ENCODE peak calls at places on chromosomes 11 and 22, in four cellular contexts. One of them, this sample, is unnamed. For H3K36me3, the result is how much of the 10 kb centered on the place peaks cover.

GRCh38 chr11:69352715-69353325 is 58.9 kb downstream of the MYEOV start:
- DNase-seq in brain microvascular endothelial cell: peak
- DNase-seq in pancreas: no peak
- DNase-seq in cardiac muscle cell: peak
- DNase-seq in this sample: peak

GRCh38 chr11:36376315-36376887 is 80.3 kb downstream of the PRR5L start:
- DNase-seq in brain microvascular endothelial cell: no peak
- DNase-seq in pancreas: peak
- DNase-seq in cardiac muscle cell: peak
- DNase-seq in this sample: no peak

GRCh38 chr11:119907934-119908760 is 179.1 kb upstream of the NECTIN1 start:
- DNase-seq in brain microvascular endothelial cell: no peak
- DNase-seq in pancreas: no peak
- DNase-seq in cardiac muscle cell: no peak
- DNase-seq in this sample: peak

GRCh38 chr22:38715852-38716251 is 10.1 kb downstream of the GTPBP1 start:
- DNase-seq in brain microvascular endothelial cell: no peak
- DNase-seq in pancreas: no peak
- DNase-seq in cardiac muscle cell: no peak
- DNase-seq in this sample: no peak

GRCh38 chr11:126834149-126834548 is 166.4 kb downstream of the KIRREL3 start:
- DNase-seq in brain microvascular endothelial cell: peak
- DNase-seq in pancreas: no peak
- DNase-seq in cardiac muscle cell: peak
- DNase-seq in this sample: no peak

GRCh38 chr11:1870721-1871466 is 18.0 kb downstream of the LSP1 start:
- DNase-seq in brain microvascular endothelial cell: no peak
- DNase-seq in pancreas: peak
- DNase-seq in cardiac muscle cell: no peak
- DNase-seq in this sample: no peak

GRCh38 chr11:45431301-45432018 is 145.3 kb upstream of the SYT13 start:
- DNase-seq in brain microvascular endothelial cell: no peak
- DNase-seq in pancreas: no peak
- DNase-seq in cardiac muscle cell: no peak
- DNase-seq in this sample: no peak

GRCh38 chr11:96155627-96156378 is 187.2 kb downstream of the MAML2 start:
- DNase-seq in brain microvascular endothelial cell: peak
- DNase-seq in pancreas: peak
- DNase-seq in cardiac muscle cell: peak
- DNase-seq in this sample: peak

GRCh38 chr11:71266114-71266833 is 13.9 kb upstream of the SHANK2 start:
- DNase-seq in brain microvascular endothelial cell: no peak
- DNase-seq in pancreas: no peak
- DNase-seq in cardiac muscle cell: no peak
- DNase-seq in this sample: peak

GRCh38 chr11:8258289-8258688 is 5.4 kb downstream of the LMO1 start:
- DNase-seq in brain microvascular endothelial cell: no peak
- DNase-seq in pancreas: no peak
- DNase-seq in cardiac muscle cell: peak
- DNase-seq in this sample: no peak

GRCh38 chr11:113474362-113475159 is 637 bp downstream of the DRD2 start:
- DNase-seq in brain microvascular endothelial cell: peak
- DNase-seq in pancreas: peak
- DNase-seq in cardiac muscle cell: peak
- DNase-seq in this sample: peak

GRCh38 chr11:8079111-8079675 is 1.8 kb upstream of the TUB start:
- DNase-seq in brain microvascular endothelial cell: no peak
- DNase-seq in pancreas: no peak
- DNase-seq in cardiac muscle cell: no peak
- DNase-seq in this sample: no peak

GRCh38 chr22:21972293-21972779 is 10.3 kb downstream of the TOP3B start:
- DNase-seq in brain microvascular endothelial cell: peak
- DNase-seq in pancreas: peak
- DNase-seq in cardiac muscle cell: peak
- DNase-seq in this sample: peak

GRCh38 chr22:37681001-37681424 is 5.1 kb upstream of the NOL12 start:
- DNase-seq in brain microvascular endothelial cell: peak
- DNase-seq in pancreas: no peak
- DNase-seq in cardiac muscle cell: no peak
- DNase-seq in this sample: peak

GRCh38 chr11:66007201-66007634 is 4.6 kb upstream of the CST6 start:
- DNase-seq in brain microvascular endothelial cell: no peak
- DNase-seq in pancreas: no peak
- DNase-seq in cardiac muscle cell: peak
- DNase-seq in this sample: no peak

GRCh38 chr11:77750757-77751156 is 69.8 kb downstream of the RSF1 start:
- DNase-seq in brain microvascular endothelial cell: no peak
- DNase-seq in pancreas: no peak
- DNase-seq in cardiac muscle cell: no peak
- DNase-seq in this sample: no peak

GRCh38 chr11:31050061-31050790 is 319.3 kb downstream of the DCDC1 start:
- DNase-seq in brain microvascular endothelial cell: no peak
- DNase-seq in pancreas: no peak
- DNase-seq in cardiac muscle cell: no peak
- DNase-seq in this sample: no peak

DNA sequence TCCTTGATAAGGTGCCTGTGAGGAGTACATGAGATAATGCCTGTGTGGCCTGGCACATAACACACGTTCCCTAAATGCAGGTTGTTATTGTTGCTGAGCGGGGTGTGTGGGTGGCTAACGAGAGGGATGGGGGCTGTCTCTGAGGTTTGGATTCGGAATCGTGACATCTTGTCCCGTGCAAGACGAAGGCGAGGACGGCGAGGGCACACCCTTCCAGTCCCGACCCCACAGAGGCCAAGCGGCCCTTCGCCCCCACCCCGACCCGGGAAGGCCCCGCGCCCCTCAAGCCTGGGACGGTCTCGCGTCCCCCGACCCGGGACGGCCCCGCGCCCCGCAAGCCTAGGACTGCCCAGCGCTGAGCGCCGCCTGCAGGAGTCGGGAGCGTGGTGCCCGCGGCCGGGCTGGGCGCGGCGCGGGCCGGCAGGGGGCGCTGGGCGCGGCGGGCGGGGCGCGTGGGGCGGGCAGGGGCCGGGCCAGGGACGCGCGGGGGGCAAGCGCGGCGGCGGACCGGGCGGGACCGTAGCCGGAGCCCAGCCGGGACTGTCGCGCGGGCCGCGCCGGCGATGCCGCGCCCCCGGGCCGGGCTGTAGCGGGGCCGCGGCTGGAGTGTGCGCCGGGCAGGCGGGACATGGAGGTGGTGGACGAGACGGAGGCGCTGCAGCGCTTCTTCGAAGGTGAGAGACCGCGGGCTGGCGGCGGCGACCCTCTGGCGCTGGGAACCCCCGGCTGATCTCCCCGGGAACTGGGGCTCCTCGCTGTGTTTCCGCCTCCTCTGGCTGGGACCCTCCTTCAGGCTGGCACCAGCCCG is at the start of gene MYRF:
- DNase-seq in brain microvascular endothelial cell: no peak
- DNase-seq in pancreas: no peak
- DNase-seq in cardiac muscle cell: peak
- DNase-seq in this sample: no peak
- TF ChIP-seq CTCF in brain microvascular endothelial cell: peak
- TF ChIP-seq CTCF in pancreas: no peak
- TF ChIP-seq CTCF in cardiac muscle cell: peak
- TF ChIP-seq CTCF in this sample: peak

GRCh38 chr11:2945757-2946287 is 16.6 kb upstream of the PHLDA2 start:
- DNase-seq in brain microvascular endothelial cell: no peak
- DNase-seq in pancreas: no peak
- DNase-seq in cardiac muscle cell: no peak
- DNase-seq in this sample: no peak
- H3K36me3 ChIP-seq in brain microvascular endothelial cell: under half
- H3K36me3 ChIP-seq in pancreas: under half
- H3K36me3 ChIP-seq in cardiac muscle cell: under half
- H3K36me3 ChIP-seq in this sample: under half

DNA sequence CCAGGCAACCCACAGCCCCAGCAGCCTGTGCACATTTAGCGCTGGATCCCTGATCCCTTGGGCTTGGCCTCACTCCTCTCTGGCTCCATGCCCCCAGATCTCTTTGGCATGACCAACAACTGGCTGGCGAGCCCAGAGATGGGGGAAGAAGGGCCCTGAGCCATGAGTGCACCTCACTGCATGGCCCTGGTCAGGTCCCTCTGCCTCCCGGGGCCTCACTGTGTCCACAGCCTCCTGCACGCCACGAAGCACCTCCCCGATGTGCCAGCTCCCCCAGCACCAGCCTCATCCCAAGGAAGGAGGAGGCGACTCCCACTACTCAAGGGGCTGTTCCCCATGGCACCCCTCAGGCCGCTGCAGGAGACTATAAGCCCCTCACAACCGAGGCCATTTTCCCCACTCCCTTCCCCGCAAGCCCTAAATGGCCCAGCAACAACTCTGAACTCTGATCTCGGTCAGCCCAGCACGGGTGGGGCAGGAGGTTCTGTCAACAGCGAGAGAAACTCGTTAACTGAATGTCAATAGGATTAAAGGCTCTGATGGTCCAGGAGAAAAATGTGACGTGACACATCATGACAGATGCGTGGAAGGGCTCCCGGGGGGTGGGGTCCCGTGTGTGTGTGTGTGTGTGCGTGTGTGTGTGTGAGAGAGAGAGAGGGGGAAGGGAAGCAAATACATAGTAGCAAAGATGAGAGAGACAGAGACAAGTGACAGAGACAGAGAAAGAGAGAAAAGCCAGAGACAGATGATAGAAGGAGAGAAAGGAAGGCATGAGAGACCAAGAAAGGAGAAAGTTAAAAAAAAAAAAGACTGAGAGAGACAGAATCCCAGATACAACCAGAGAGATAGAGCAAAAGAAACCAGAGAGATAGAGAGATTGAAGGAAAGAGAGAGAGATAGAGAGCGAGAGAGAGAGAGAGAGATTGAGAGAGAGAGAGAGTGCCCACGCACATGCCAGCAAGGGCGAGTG is 28.4 kb upstream of the SYT7 start:
- DNase-seq in brain microvascular endothelial cell: no peak
- DNase-seq in pancreas: peak
- DNase-seq in cardiac muscle cell: no peak
- DNase-seq in this sample: no peak
- H3K4me3 ChIP-seq in brain microvascular endothelial cell: no peak
- H3K4me3 ChIP-seq in pancreas: no peak
- H3K4me3 ChIP-seq in cardiac muscle cell: no peak
- H3K4me3 ChIP-seq in this sample: no peak

DNA sequence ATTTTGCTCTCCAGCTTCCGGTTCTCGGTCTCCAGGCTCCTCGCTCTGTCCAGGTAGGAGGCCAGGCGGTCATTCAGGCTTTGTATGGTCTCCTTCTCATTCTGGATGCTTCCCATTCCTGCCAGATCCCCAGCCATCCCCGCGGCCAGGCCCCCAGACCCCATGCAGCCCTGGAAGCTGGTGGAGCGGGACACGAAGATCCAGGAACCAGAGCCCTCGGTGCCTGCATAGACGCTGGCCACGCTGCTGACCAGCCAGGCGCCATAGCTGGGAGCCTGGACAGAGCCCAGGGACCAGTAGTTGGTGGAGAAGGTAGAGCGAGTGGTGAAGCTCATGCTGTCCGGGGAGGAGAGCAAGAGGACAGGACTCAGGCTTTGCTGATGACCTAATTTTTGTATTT is 11.8 kb downstream of the KLHL22 start:
- DNase-seq in brain microvascular endothelial cell: no peak
- DNase-seq in pancreas: no peak
- DNase-seq in cardiac muscle cell: no peak
- DNase-seq in this sample: no peak
- TF ChIP-seq CTCF in brain microvascular endothelial cell: no peak
- TF ChIP-seq CTCF in pancreas: no peak
- TF ChIP-seq CTCF in cardiac muscle cell: no peak
- TF ChIP-seq CTCF in this sample: no peak

GRCh38 chr22:28728002-28728401 is 13.6 kb downstream of the CHEK2 start:
- DNase-seq in brain microvascular endothelial cell: no peak
- DNase-seq in pancreas: no peak
- DNase-seq in cardiac muscle cell: no peak
- DNase-seq in this sample: no peak
- H3K36me3 ChIP-seq in brain microvascular endothelial cell: under half
- H3K36me3 ChIP-seq in pancreas: under half
- H3K36me3 ChIP-seq in cardiac muscle cell: under half
- H3K36me3 ChIP-seq in this sample: under half

GRCh38 chr11:130425156-130425555 is 3.3 kb downstream of the ADAMTS8 start:
- DNase-seq in brain microvascular endothelial cell: no peak
- DNase-seq in pancreas: no peak
- DNase-seq in cardiac muscle cell: no peak
- DNase-seq in this sample: no peak

GRCh38 chr11:130424613-130425140 is 3.7 kb downstream of the ADAMTS8 start:
- DNase-seq in brain microvascular endothelial cell: no peak
- DNase-seq in pancreas: no peak
- DNase-seq in cardiac muscle cell: no peak
- DNase-seq in this sample: no peak

GRCh38 chr11:130427581-130428211 is 713 bp downstream of the ADAMTS8 start:
- DNase-seq in brain microvascular endothelial cell: no peak
- DNase-seq in pancreas: peak
- DNase-seq in cardiac muscle cell: no peak
- DNase-seq in this sample: no peak

GRCh38 chr11:130427049-130427388 is 1.4 kb downstream of the ADAMTS8 start:
- DNase-seq in brain microvascular endothelial cell: no peak
- DNase-seq in pancreas: no peak
- DNase-seq in cardiac muscle cell: no peak
- DNase-seq in this sample: no peak

GRCh38 chr11:130426223-130427048 is 2.0 kb downstream of the ADAMTS8 start:
- DNase-seq in brain microvascular endothelial cell: no peak
- DNase-seq in pancreas: peak
- DNase-seq in cardiac muscle cell: no peak
- DNase-seq in this sample: no peak
- H3K4me3 ChIP-seq in brain microvascular endothelial cell: no peak
- H3K4me3 ChIP-seq in pancreas: no peak
- H3K4me3 ChIP-seq in cardiac muscle cell: no peak
- H3K4me3 ChIP-seq in this sample: no peak

DNA sequence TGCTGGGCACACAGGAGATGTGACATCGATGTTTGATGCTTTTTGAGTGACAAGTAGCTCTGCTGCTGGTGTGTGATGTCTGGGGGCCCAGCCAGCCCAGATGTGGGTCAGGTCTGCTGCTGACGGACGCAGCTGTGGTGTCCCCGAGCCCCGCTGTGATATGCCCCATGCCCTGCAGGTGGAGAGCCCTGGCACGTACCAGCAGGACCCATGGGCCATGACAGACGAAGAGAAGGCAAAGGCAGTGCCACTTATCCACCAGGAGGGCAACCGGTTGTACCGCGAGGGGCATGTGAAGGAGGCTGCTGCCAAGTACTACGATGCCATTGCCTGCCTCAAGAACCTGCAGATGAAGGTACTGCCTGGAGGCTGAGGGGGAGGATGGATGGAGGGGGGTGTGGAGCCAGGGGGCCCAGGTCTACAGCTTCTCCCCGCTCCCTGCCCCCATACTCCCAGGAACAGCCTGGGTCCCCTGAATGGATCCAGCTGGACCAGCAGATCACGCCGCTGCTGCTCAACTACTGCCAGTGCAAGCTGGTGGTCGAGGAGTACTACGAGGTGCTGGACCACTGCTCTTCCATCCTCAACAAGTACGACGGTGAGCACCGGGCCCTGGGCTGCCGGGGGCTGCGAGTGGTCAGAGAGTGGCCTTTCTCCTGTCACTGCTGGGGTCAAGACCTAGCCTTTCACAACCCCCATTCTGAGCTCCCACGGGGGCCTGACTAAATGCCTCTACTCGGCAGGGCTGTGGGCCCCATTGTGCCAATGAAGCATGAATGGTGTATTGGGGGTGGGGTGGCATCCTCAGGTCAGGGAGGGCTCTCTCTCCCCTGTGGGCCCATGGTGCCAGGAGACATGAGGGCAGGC is 7.3 kb downstream of the AIP start:
- DNase-seq in brain microvascular endothelial cell: no peak
- DNase-seq in pancreas: peak
- DNase-seq in cardiac muscle cell: no peak
- DNase-seq in this sample: no peak
- TF ChIP-seq CTCF in brain microvascular endothelial cell: no peak
- TF ChIP-seq CTCF in pancreas: no peak
- TF ChIP-seq CTCF in cardiac muscle cell: no peak
- TF ChIP-seq CTCF in this sample: no peak

This sample was measured in bronchial epithelial cell.